ENCODE peak calls at places on chromosome 10, in six cellular contexts. D is OCI-LY7, B is A673, G is PC-3, Z is tibial artery, X is aorta. A is an unnamed sample.

GRCh38 chr10:51770719-51771118 is 71.3 kb upstream of the CSTF2T start:
- DNase-seq in D (no peak), B (no peak), G (peak; percentile 64), X (no peak), Z (no peak), A (no peak)

GRCh38 chr10:98168147-98168546 is 33.7 kb downstream of the R3HCC1L start:
- DNase-seq in B (no peak), D (peak; percentile 92), Z (no peak), G (no peak), X (no peak), A (no peak)

GRCh38 chr10:52779541-52780390 is 7.2 kb upstream of the MBL2 start:
- DNase-seq in X (peak; percentile 78), Z (peak; percentile 33), G (peak; percentile 99), D (peak; percentile 68), B (peak; percentile 70), A (peak; percentile 82)

GRCh38 chr10:73094249-73094850 is 2.3 kb downstream of the P4HA1 start:
- DNase-seq in G (peak; percentile 59), D (peak; percentile 21), Z (no peak), B (peak; percentile 14), X (no peak), A (no peak)

GRCh38 chr10:11367505-11367904 is 243.9 kb downstream of the USP6NL start:
- DNase-seq in D (no peak), B (no peak), Z (no peak), X (no peak), G (no peak), A (no peak)

GRCh38 chr10:99888623-99889022 is 106.2 kb downstream of the ABCC2 start:
- DNase-seq in D (no peak), B (no peak), G (no peak), Z (no peak), X (no peak), A (no peak)

GRCh38 chr10:34526758-34527730 is 288.1 kb downstream of the PARD3 start:
- DNase-seq in B (peak; percentile 87), G (peak; percentile 100), D (no peak), Z (no peak), X (no peak), A (no peak)

GRCh38 chr10:42488416-42488815 is 150.0 kb downstream of the ZNF33B start:
- DNase-seq in G (no peak), X (no peak), B (peak; percentile 41), D (no peak), Z (no peak), A (no peak)

GRCh38 chr10:34816067-34817002 is 1.2 kb upstream of the PARD3 start:
- DNase-seq in X (no peak), D (no peak), Z (peak; percentile 34), B (peak; percentile 45), G (peak; percentile 70), A (no peak)

DNA sequence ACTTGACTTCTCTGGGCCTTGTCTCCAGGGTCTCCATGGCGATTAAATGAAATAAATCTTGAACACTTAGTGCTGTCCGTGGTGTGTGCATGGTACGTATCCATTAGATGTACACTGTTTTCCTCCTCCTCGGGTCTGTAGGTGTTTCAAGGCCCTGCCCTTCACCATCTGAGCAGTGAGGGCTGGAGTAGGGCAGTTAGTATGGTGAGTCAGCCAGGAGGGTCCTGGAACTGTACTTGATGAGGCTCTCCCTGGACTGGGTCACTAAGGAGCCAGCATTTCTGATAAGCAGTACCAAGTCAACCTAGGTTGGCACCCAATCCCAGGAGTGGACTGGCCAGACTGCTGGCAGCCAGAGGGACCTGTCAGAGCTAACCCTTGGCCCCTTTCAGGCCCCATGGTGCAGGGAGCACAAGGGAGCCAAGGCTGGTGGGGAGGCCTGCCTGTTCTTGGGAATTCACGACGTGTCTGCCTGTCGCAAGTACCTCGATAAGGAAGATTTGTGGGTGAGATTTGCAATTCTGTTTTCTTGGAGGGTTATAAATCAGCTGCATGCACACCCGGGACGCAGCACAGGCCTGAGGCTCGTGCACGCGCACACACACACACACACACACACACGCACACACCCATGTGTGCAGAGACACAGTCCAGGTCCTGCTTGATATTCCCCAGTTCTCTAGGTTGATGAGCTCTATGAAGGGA is 114.1 kb downstream of the ZMIZ1 start:
- DNase-seq in G (peak; percentile 58), D (no peak), X (no peak), B (no peak), Z (no peak), A (no peak)
- H3K27ac ChIP-seq in G (peak overlapping the region; percentile 67), D (no peak overlapping the region), X (no peak overlapping the region), B (no peak overlapping the region), Z (peak overlapping the region; percentile 13), A (no peak overlapping the region)

DNA sequence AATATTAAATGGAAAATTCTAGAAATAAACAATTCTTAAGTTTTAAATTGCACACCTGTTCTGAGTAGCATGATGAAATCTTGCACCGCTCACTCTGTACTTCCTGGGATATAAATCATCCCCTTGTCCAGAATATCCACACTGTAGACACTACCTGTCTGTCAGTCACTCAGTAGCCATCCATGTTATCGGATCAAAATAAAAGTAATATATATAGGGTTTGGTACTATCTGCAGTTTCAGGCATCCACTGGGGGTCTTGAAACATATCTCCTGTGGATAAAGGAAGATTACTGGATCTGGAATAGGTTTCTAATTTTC is 6.8 kb downstream of the TECTB start:
- DNase-seq in B (no peak), X (no peak), Z (no peak), D (no peak), G (no peak), A (no peak)
- H3K4me1 ChIP-seq in B (no peaks in the 10 kb centered on the region), X (peaks cover 3% of the 10 kb centered on the region), Z (peaks cover 12% of the 10 kb centered on the region), D (no peaks in the 10 kb centered on the region), G (no peaks in the 10 kb centered on the region), A (no peaks in the 10 kb centered on the region)

GRCh38 chr10:131124945-131125344 is 186.6 kb downstream of the TCERG1L start:
- DNase-seq in Z (no peak), G (no peak), B (no peak), D (no peak), X (no peak), A (no peak)
- H3K9me3 ChIP-seq in Z (no peaks in the 10 kb centered on the region), G (no peaks in the 10 kb centered on the region), B (no peaks in the 10 kb centered on the region), D (no peaks in the 10 kb centered on the region), X (no peaks in the 10 kb centered on the region), A (no peaks in the 10 kb centered on the region)

DNA sequence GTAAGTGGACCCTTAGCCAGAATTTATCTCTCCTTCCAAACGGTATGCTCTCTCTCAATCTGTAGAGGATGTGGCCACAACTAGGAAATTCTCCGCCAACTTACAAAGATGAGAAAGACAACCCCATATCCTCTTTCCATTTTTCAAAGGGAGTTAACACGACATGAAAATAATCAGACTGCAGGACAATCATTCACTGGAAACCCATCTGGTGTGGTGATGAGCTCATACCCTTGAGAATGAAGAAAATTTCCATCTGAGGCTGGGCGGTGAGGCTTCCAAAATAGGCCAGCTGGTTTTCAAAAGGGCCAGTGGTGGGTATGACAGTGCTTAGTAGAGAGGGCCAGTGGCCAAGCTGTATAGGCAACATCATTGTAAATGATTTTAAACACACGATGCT is 369.6 kb downstream of the FRMD4A start:
- DNase-seq in B (no peak), D (no peak), X (no peak), G (no peak), Z (no peak), A (no peak)
- H3K27ac ChIP-seq in B (no peak overlapping the region), D (no peak overlapping the region), X (no peak overlapping the region), G (no peak overlapping the region), Z (peak overlapping the region; percentile 77), A (no peak overlapping the region)

GRCh38 chr10:110036640-110037039 is 28.9 kb downstream of the ADD3 start:
- DNase-seq in B (no peak), G (no peak), X (no peak), Z (no peak), D (no peak), A (no peak)
- H3K4me1 ChIP-seq in B (peaks cover 24% of the 10 kb centered on the region), G (peaks cover 10% of the 10 kb centered on the region), X (peaks cover 4% of the 10 kb centered on the region), Z (peaks cover 66% of the 10 kb centered on the region), D (peaks cover 17% of the 10 kb centered on the region), A (no peaks in the 10 kb centered on the region)

GRCh38 chr10:106495931-106496330 is 668.6 kb downstream of the SORCS1 start:
- DNase-seq in B (no peak), Z (no peak), D (no peak), G (no peak), X (no peak), A (no peak)
- H3K9me3 ChIP-seq in B (peaks cover 3% of the 10 kb centered on the region), Z (no peaks in the 10 kb centered on the region), D (no peaks in the 10 kb centered on the region), G (peaks cover 5% of the 10 kb centered on the region), X (peaks cover 3% of the 10 kb centered on the region), A (no peaks in the 10 kb centered on the region)

DNA sequence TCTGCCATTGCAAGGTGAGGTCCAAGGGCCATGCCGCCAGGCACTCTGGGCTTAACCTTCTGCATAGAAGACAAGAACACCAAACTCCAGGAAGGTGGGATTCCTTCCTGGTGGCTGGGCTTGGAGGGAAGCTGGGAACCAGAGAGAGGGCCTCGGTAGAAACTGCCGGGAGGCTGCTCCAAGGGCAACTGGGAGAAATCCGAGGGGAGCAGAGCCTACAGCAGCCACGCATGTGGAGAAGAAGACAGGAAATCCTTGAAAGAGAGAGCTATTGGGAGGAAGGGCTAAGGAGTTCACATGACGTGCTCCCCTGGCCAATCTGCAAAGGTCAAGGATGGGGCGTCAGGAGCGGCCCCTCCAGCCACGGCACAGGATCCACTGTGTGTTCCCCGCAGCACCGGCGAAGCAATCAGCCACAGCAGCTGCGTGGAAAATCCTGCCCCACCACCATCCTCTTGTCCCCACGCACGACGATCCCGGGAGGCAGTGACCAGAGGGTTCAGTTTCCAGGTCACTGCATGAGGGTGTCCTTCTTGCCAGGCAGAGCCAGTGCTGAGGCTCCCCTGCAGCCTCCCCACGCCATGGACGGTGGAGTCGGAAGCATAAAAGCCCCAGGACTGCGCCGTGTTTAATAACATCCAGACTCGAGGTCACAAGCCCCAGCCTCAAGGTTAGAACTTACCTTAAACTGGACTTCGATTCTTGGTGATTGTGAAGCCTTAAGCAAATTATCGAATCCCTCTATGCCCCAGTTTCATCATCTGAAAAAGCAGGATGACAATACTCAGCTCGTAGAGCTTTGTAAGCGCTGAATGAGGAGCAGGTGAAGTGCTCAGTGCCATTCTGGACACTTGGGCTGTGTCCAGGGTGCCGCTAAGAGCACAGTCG is 8.6 kb upstream of the PPP2R2D start:
- DNase-seq in B (no peak), G (no peak), X (peak; percentile 65), D (no peak), Z (no peak), A (no peak)
- H3K27ac ChIP-seq in B (no peak overlapping the region), G (no peak overlapping the region), X (no peak overlapping the region), D (no peak overlapping the region), Z (no peak overlapping the region), A (no peak overlapping the region)

GRCh38 chr10:267705-268104 is 132.4 kb downstream of the ZMYND11 start:
- DNase-seq in D (no peak), Z (no peak), G (no peak), X (no peak), B (no peak), A (no peak)
- H3K4me1 ChIP-seq in D (peaks cover 51% of the 10 kb centered on the region), Z (no peaks in the 10 kb centered on the region), G (peaks cover 9% of the 10 kb centered on the region), X (no peaks in the 10 kb centered on the region), B (peaks cover 5% of the 10 kb centered on the region), A (no peaks in the 10 kb centered on the region)

A was measured in right lobe of liver.